ENCODE peak calls at places on chromosomes 4 and X, in four cellular contexts. One of them, this sample, is unnamed.

GRCh38 chrX:119516157-119516702 is 48.0 kb downstream of the SLC25A5 start:
- DNase-seq in MV-4-11: peak
- DNase-seq in effector memory CD4-positive, alpha-beta T cell: peak
- DNase-seq in substantia nigra: no peak
- DNase-seq in this sample: peak

GRCh38 chr4:139978692-139979091 is 175.3 kb downstream of the MAML3 start:
- DNase-seq in MV-4-11: peak
- DNase-seq in effector memory CD4-positive, alpha-beta T cell: no peak
- DNase-seq in substantia nigra: no peak
- DNase-seq in this sample: no peak

GRCh38 chr4:125389713-125390112 is 75.0 kb downstream of the FAT4 start:
- DNase-seq in MV-4-11: no peak
- DNase-seq in effector memory CD4-positive, alpha-beta T cell: no peak
- DNase-seq in substantia nigra: no peak
- DNase-seq in this sample: no peak

GRCh38 chrX:118536687-118537461 is 41.3 kb downstream of the DOCK11 start:
- DNase-seq in MV-4-11: peak
- DNase-seq in effector memory CD4-positive, alpha-beta T cell: peak
- DNase-seq in substantia nigra: no peak
- DNase-seq in this sample: no peak

GRCh38 chr4:185171373-185172071 is 28.5 kb downstream of the SLC25A4 start:
- DNase-seq in MV-4-11: no peak
- DNase-seq in effector memory CD4-positive, alpha-beta T cell: no peak
- DNase-seq in substantia nigra: no peak
- DNase-seq in this sample: no peak

GRCh38 chr4:65983062-65983461 is 312.8 kb upstream of the EPHA5 start:
- DNase-seq in MV-4-11: no peak
- DNase-seq in effector memory CD4-positive, alpha-beta T cell: no peak
- DNase-seq in substantia nigra: no peak
- DNase-seq in this sample: no peak

GRCh38 chrX:29824176-29824906 is 391.0 kb upstream of the MAGEB2 start:
- DNase-seq in MV-4-11: no peak
- DNase-seq in effector memory CD4-positive, alpha-beta T cell: no peak
- DNase-seq in substantia nigra: no peak
- DNase-seq in this sample: no peak

GRCh38 chr4:39970559-39971270 is 7.0 kb downstream of the PDS5A start:
- DNase-seq in MV-4-11: peak
- DNase-seq in effector memory CD4-positive, alpha-beta T cell: no peak
- DNase-seq in substantia nigra: no peak
- DNase-seq in this sample: no peak

GRCh38 chr4:139453041-139453370 is 915 bp upstream of the RAB33B start:
- DNase-seq in MV-4-11: peak
- DNase-seq in effector memory CD4-positive, alpha-beta T cell: peak
- DNase-seq in substantia nigra: no peak
- DNase-seq in this sample: peak

GRCh38 chr4:154822775-154823174 is 41.7 kb downstream of the RBM46 start:
- DNase-seq in MV-4-11: no peak
- DNase-seq in effector memory CD4-positive, alpha-beta T cell: no peak
- DNase-seq in substantia nigra: no peak
- DNase-seq in this sample: no peak

GRCh38 chrX:15930585-15930984 is 76.0 kb upstream of the AP1S2 start:
- DNase-seq in MV-4-11: peak
- DNase-seq in effector memory CD4-positive, alpha-beta T cell: no peak
- DNase-seq in substantia nigra: no peak
- DNase-seq in this sample: peak

GRCh38 chr4:10013722-10014121 is 7.6 kb downstream of the SLC2A9 start:
- DNase-seq in MV-4-11: peak
- DNase-seq in effector memory CD4-positive, alpha-beta T cell: no peak
- DNase-seq in substantia nigra: peak
- DNase-seq in this sample: no peak

GRCh38 chr4:115711575-115711974 is 598.2 kb upstream of the NDST4 start:
- DNase-seq in MV-4-11: no peak
- DNase-seq in effector memory CD4-positive, alpha-beta T cell: no peak
- DNase-seq in substantia nigra: no peak
- DNase-seq in this sample: no peak

GRCh38 chr4:179817317-179817716 is 2375.1 kb upstream of the AGA start:
- DNase-seq in MV-4-11: peak
- DNase-seq in effector memory CD4-positive, alpha-beta T cell: no peak
- DNase-seq in substantia nigra: no peak
- DNase-seq in this sample: no peak

This sample was measured in DMS153.